ENCODE peak calls at places on chromosomes 11 and 22, in six cellular contexts. O is head of caudate nucleus, P is T47D, S is ACHN, E is putamen, C is transverse colon. B is an unnamed sample.

GRCh38 chr22:24894220-24894975 is 52.1 kb downstream of the LHFPL7 start:
- DNase-seq in S (peak), P (peak), C (peak), O (no peak), E (no peak), B (peak)

GRCh38 chr11:123321641-123322040 is 108.4 kb upstream of the GRAMD1B start:
- DNase-seq in E (peak), S (no peak), C (no peak), O (no peak), P (no peak), B (no peak)

GRCh38 chr11:68146010-68146540 is 24.9 kb upstream of the CHKA start:
- DNase-seq in E (no peak), C (peak), S (no peak), P (peak), O (peak), B (peak)

GRCh38 chr22:38271101-38271500 is 1.7 kb downstream of the TMEM184B start:
- DNase-seq in P (no peak), C (no peak), E (no peak), O (no peak), S (no peak), B (no peak)

GRCh38 chr22:25403284-25403606 is 161.2 kb upstream of the GRK3 start:
- DNase-seq in S (no peak), C (no peak), O (no peak), P (no peak), E (no peak), B (no peak)

GRCh38 chr22:31089101-31090100 is 8.3 kb downstream of the SMTN start:
- DNase-seq in S (peak), O (peak), E (no peak), C (peak), P (peak), B (no peak)

GRCh38 chr11:78825531-78825930 is 250.9 kb upstream of the NARS2 start:
- DNase-seq in S (no peak), P (no peak), E (peak), C (no peak), O (no peak), B (peak)

GRCh38 chr11:14308114-14308896 is 50.7 kb downstream of the RRAS2 start:
- DNase-seq in P (peak), C (no peak), S (peak), O (no peak), E (no peak), B (peak)

GRCh38 chr11:36162909-36163434 is 126.3 kb downstream of the COMMD9 start:
- DNase-seq in E (no peak), O (no peak), C (no peak), P (no peak), S (no peak), B (no peak)

GRCh38 chr11:73372371-73372993 is 3.7 kb upstream of the RELT start:
- DNase-seq in C (no peak), O (no peak), P (no peak), E (no peak), S (peak), B (peak)

GRCh38 chr11:72814831-72815618 is 814 bp downstream of the ATG16L2 start:
- DNase-seq in E (no peak), C (peak), S (peak), O (no peak), P (peak), B (peak)

GRCh38 chr22:43587574-43587973 is 175.8 kb downstream of the MPPED1 start:
- DNase-seq in S (no peak), O (no peak), C (no peak), E (no peak), P (no peak), B (peak)

GRCh38 chr11:61950035-61950547 is at the start of gene BEST1:
- DNase-seq in P (no peak), S (no peak), C (no peak), E (peak), O (peak), B (no peak)

GRCh38 chr11:84581083-84581482 is 1046.1 kb downstream of the DLG2 start:
- DNase-seq in P (no peak), S (no peak), C (no peak), E (no peak), O (no peak), B (no peak)

GRCh38 chr11:92697461-92698314 is 271.8 kb upstream of the MTNR1B start:
- DNase-seq in P (no peak), E (no peak), C (no peak), O (no peak), S (no peak), B (no peak)

GRCh38 chr11:12981879-12982531 is 27.1 kb upstream of the RASSF10 start:
- DNase-seq in O (no peak), P (no peak), C (no peak), S (no peak), E (no peak), B (no peak)

GRCh38 chr22:39678862-39679490 is 108.4 kb downstream of the CACNA1I start:
- DNase-seq in C (no peak), P (no peak), S (no peak), O (no peak), E (no peak), B (no peak)

GRCh38 chr11:82969811-82970210 is 68.3 kb downstream of the DDIAS start:
- DNase-seq in S (no peak), C (no peak), O (no peak), E (no peak), P (no peak), B (no peak)

GRCh38 chr11:119169272-119169719 is 771 bp downstream of the NLRX1 start:
- DNase-seq in S (peak), O (peak), C (no peak), E (no peak), P (peak), B (peak)

GRCh38 chr11:65822760-65823528 is 10.8 kb upstream of the SNX32 start:
- DNase-seq in S (no peak), C (peak), P (no peak), O (no peak), E (no peak), B (no peak)

GRCh38 chr11:74754507-74755255 is 6.0 kb downstream of the RNF169 start:
- DNase-seq in C (no peak), E (no peak), P (no peak), S (peak), O (no peak), B (peak)

GRCh38 chr11:68212421-68213134 is 518 bp downstream of the KMT5B start:
- DNase-seq in S (peak), O (peak), P (peak), C (peak), E (peak), B (peak)

GRCh38 chr11:102776454-102776853 is 4.0 kb downstream of the MMP10 start:
- DNase-seq in P (no peak), S (no peak), E (no peak), C (no peak), O (no peak), B (peak)

GRCh38 chr11:1119282-1120146 is 38.2 kb upstream of the MUC5AC start:
- DNase-seq in P (no peak), C (peak), S (no peak), E (no peak), O (no peak), B (no peak)

GRCh38 chr11:35030716-35031213 is 108.2 kb upstream of the CD44 start:
- DNase-seq in C (peak), E (no peak), P (no peak), S (peak), O (no peak), B (peak)

GRCh38 chr11:12451179-12451814 is 73.9 kb downstream of the PARVA start:
- DNase-seq in E (no peak), S (no peak), O (no peak), C (no peak), P (no peak), B (no peak)

GRCh38 chr11:18171377-18172000 is 1.1 kb upstream of the MRGPRX4 start:
- DNase-seq in O (peak), P (no peak), S (peak), C (no peak), E (no peak), B (peak)

GRCh38 chr11:103257360-103257759 is 148.1 kb downstream of the DYNC2H1 start:
- DNase-seq in O (no peak), E (no peak), P (no peak), S (peak), C (no peak), B (peak)

GRCh38 chr22:24133187-24133965 is 47.9 kb upstream of the SUSD2 start:
- DNase-seq in C (no peak), O (no peak), E (no peak), S (no peak), P (no peak), B (no peak)

GRCh38 chr22:24170189-24170588 is 11.1 kb upstream of the SUSD2 start:
- DNase-seq in E (no peak), S (no peak), C (no peak), O (no peak), P (no peak), B (no peak)

GRCh38 chr11:112113539-112114457 is 27.1 kb downstream of the SDHD start:
- DNase-seq in O (peak), E (peak), C (no peak), S (peak), P (peak), B (peak)

GRCh38 chr11:13210424-13210823 is 67.2 kb upstream of the BMAL1 start:
- DNase-seq in S (peak), O (peak), P (peak), C (peak), E (peak), B (peak)

GRCh38 chr11:12963789-12964536 is 45.2 kb upstream of the RASSF10 start:
- DNase-seq in C (peak), O (peak), E (peak), S (peak), P (peak), B (peak)

GRCh38 chr22:25451480-25452114 is 112.9 kb upstream of the GRK3 start:
- DNase-seq in C (no peak), O (no peak), S (no peak), P (no peak), E (no peak), B (no peak)

GRCh38 chr11:72179804-72180396 is 12.0 kb upstream of the FOLR1 start:
- DNase-seq in O (no peak), E (no peak), S (peak), C (no peak), P (no peak), B (peak)

B was measured in RPMI7951.